ENCODE peak calls at places on chromosomes 7 and 10, in eight cellular contexts. S is NCI-H1436, V is chondrocyte, N is H9, H is head of caudate nucleus, Q is ELR, O is Peyer's patch, J is H7. R is an unnamed sample.

GRCh38 chr7:604038-604883 is 84.6 kb upstream of the PDGFA start:
- DNase-seq in V (peak; percentile 86), H (no peak), Q (peak; percentile 90), S (no peak), N (no peak), J (no peak), O (peak; percentile 73), R (peak; percentile 74)

GRCh38 chr10:130054021-130054420 is 56.6 kb downstream of the C10orf143 start:
- DNase-seq in J (no peak), V (no peak), Q (no peak), N (no peak), O (no peak), H (no peak), S (no peak), R (no peak)

GRCh38 chr7:100469227-100470044 is 5.4 kb upstream of the SPACDR start:
- DNase-seq in S (peak; percentile 67), H (peak; percentile 87), O (peak; percentile 94), J (peak; percentile 98), N (peak; percentile 92), Q (peak; percentile 74), V (no peak), R (peak; percentile 78)

GRCh38 chr10:118913825-118914224 is 115.7 kb upstream of the NANOS1 start:
- DNase-seq in H (no peak), J (no peak), S (no peak), O (no peak), N (no peak), V (no peak), Q (no peak), R (no peak)

GRCh38 chr10:49761201-49761788 is 828 bp downstream of the OGDHL start:
- DNase-seq in Q (no peak), V (no peak), J (no peak), O (no peak), N (no peak), S (no peak), H (no peak), R (peak; percentile 42)

GRCh38 chr10:33325929-33326328 is 8.5 kb downstream of the NRP1 start:
- DNase-seq in O (no peak), S (no peak), V (no peak), H (no peak), N (no peak), Q (no peak), J (no peak), R (no peak)

GRCh38 chr10:92091965-92092364 is 168.4 kb downstream of the BTAF1 start:
- DNase-seq in O (no peak), J (no peak), V (no peak), N (no peak), Q (no peak), S (no peak), H (no peak), R (no peak)

GRCh38 chr10:69961168-69961863 is 91.3 kb upstream of the MACROH2A2 start:
- DNase-seq in Q (peak; percentile 20), V (no peak), N (peak; percentile 31), O (peak; percentile 39), J (peak; percentile 66), H (no peak), S (no peak), R (no peak)

GRCh38 chr10:59181668-59182067 is 5.2 kb downstream of the PHYHIPL start:
- DNase-seq in Q (peak; percentile 61), N (peak; percentile 25), H (no peak), V (no peak), O (no peak), S (peak; percentile 4), J (peak; percentile 60), R (no peak)

GRCh38 chr7:2734084-2734601 is 46.1 kb downstream of the AMZ1 start:
- DNase-seq in Q (no peak), H (no peak), J (peak; percentile 37), O (no peak), S (no peak), N (peak; percentile 14), V (peak; percentile 30), R (peak; percentile 48)

GRCh38 chr7:66357062-66357461 is 151.9 kb downstream of the TPST1 start:
- DNase-seq in S (no peak), J (no peak), V (no peak), N (no peak), Q (no peak), O (no peak), H (no peak), R (no peak)

GRCh38 chr10:90227259-90227658 is 525.9 kb downstream of the KIF20B start:
- DNase-seq in J (no peak), O (no peak), V (no peak), Q (peak; percentile 87), N (no peak), H (no peak), S (no peak), R (no peak)

GRCh38 chr10:22597142-22597541 is 117.2 kb downstream of the PIP4K2A start:
- DNase-seq in O (no peak), H (no peak), S (no peak), Q (peak; percentile 74), V (no peak), J (no peak), N (no peak), R (no peak)

GRCh38 chr10:122703483-122704448 is 4.1 kb upstream of the C10orf120 start:
- DNase-seq in V (no peak), N (peak; percentile 83), Q (peak; percentile 70), S (peak; percentile 71), H (peak; percentile 79), O (peak; percentile 71), J (peak; percentile 82), R (no peak)

GRCh38 chr7:114084381-114085312 is 165.8 kb upstream of the PPP1R3A start:
- DNase-seq in O (peak; percentile 75), Q (no peak), J (peak; percentile 78), N (peak; percentile 50), S (no peak), V (no peak), H (no peak), R (peak; percentile 49)

GRCh38 chr7:130918129-130919052 is 184.4 kb upstream of the KLF14 start:
- DNase-seq in Q (peak; percentile 61), J (no peak), V (no peak), H (no peak), N (no peak), O (no peak), S (no peak), R (no peak)

GRCh38 chr10:77756319-77757232 is 119.0 kb upstream of the KCNMA1 start:
- DNase-seq in J (peak; percentile 81), S (peak; percentile 66), Q (peak; percentile 85), V (no peak), H (peak; percentile 26), N (peak; percentile 80), O (no peak), R (no peak)

GRCh38 chr10:85720931-85721330 is 645.7 kb downstream of the GRID1 start:
- DNase-seq in S (no peak), J (no peak), N (no peak), O (no peak), Q (no peak), H (no peak), V (no peak), R (no peak)

GRCh38 chr7:32957326-32958045 is at the start of gene FKBP9:
- DNase-seq in H (peak; percentile 72), O (peak; percentile 93), Q (peak; percentile 92), S (peak; percentile 37), N (peak; percentile 89), J (peak; percentile 96), V (peak; percentile 96), R (peak; percentile 98)

GRCh38 chr10:132946806-132947530 is 4.6 kb upstream of the CFAP46 start:
- DNase-seq in Q (no peak), J (peak; percentile 50), H (no peak), S (no peak), V (no peak), O (no peak), N (peak; percentile 12), R (no peak)

R was measured in lower leg skin.